ENCODE peak calls at places on chromosome 1, in eight cellular contexts. One of them, this sample, is unnamed.

GRCh38 chr1:97385536-97385935 is 535.3 kb downstream of the DPYD start:
- DNase-seq in NCI-H1694 treated with DMSO at 0.1 percent for 48 hours: no peak
- DNase-seq in cardiac septum: no peak
- DNase-seq in substantia nigra: no peak
- DNase-seq in stimulated activated CD8-positive, alpha-beta memory T cell treated with anti-CD3 and anti-CD28 coated beads, Interleukin-4, amount 100 ng/mL, for 1 hour: no peak
- DNase-seq in naive B cell: no peak
- DNase-seq in T-helper 2 cell: no peak
- DNase-seq in NAMALWA: no peak
- DNase-seq in this sample: no peak

GRCh38 chr1:205709059-205709398 is 28.7 kb upstream of the SLC45A3 start:
- DNase-seq in NCI-H1694 treated with DMSO at 0.1 percent for 48 hours: no peak
- DNase-seq in cardiac septum: no peak
- DNase-seq in substantia nigra: no peak
- DNase-seq in stimulated activated CD8-positive, alpha-beta memory T cell treated with anti-CD3 and anti-CD28 coated beads, Interleukin-4, amount 100 ng/mL, for 1 hour: no peak
- DNase-seq in naive B cell: no peak
- DNase-seq in T-helper 2 cell: no peak
- DNase-seq in NAMALWA: no peak
- DNase-seq in this sample: no peak

GRCh38 chr1:7292714-7293419 is 478.2 kb upstream of the VAMP3 start:
- DNase-seq in NCI-H1694 treated with DMSO at 0.1 percent for 48 hours: no peak
- DNase-seq in cardiac septum: no peak
- DNase-seq in substantia nigra: no peak
- DNase-seq in stimulated activated CD8-positive, alpha-beta memory T cell treated with anti-CD3 and anti-CD28 coated beads, Interleukin-4, amount 100 ng/mL, for 1 hour: no peak
- DNase-seq in naive B cell: no peak
- DNase-seq in T-helper 2 cell: no peak
- DNase-seq in NAMALWA: no peak
- DNase-seq in this sample: no peak

GRCh38 chr1:107782192-107782845 is 182.7 kb downstream of the VAV3 start:
- DNase-seq in NCI-H1694 treated with DMSO at 0.1 percent for 48 hours: peak; percentile 73
- DNase-seq in cardiac septum: no peak
- DNase-seq in substantia nigra: no peak
- DNase-seq in stimulated activated CD8-positive, alpha-beta memory T cell treated with anti-CD3 and anti-CD28 coated beads, Interleukin-4, amount 100 ng/mL, for 1 hour: no peak
- DNase-seq in naive B cell: peak; percentile 65
- DNase-seq in T-helper 2 cell: no peak
- DNase-seq in NAMALWA: peak; percentile 75
- DNase-seq in this sample: no peak

GRCh38 chr1:92480813-92481597 is 5.7 kb downstream of the GFI1 start:
- DNase-seq in NCI-H1694 treated with DMSO at 0.1 percent for 48 hours: no peak
- DNase-seq in cardiac septum: no peak
- DNase-seq in substantia nigra: no peak
- DNase-seq in stimulated activated CD8-positive, alpha-beta memory T cell treated with anti-CD3 and anti-CD28 coated beads, Interleukin-4, amount 100 ng/mL, for 1 hour: no peak
- DNase-seq in naive B cell: no peak
- DNase-seq in T-helper 2 cell: no peak
- DNase-seq in NAMALWA: no peak
- DNase-seq in this sample: no peak

GRCh38 chr1:89259283-89259971 is 13.2 kb downstream of the GBP5 start:
- DNase-seq in NCI-H1694 treated with DMSO at 0.1 percent for 48 hours: no peak
- DNase-seq in cardiac septum: no peak
- DNase-seq in substantia nigra: no peak
- DNase-seq in stimulated activated CD8-positive, alpha-beta memory T cell treated with anti-CD3 and anti-CD28 coated beads, Interleukin-4, amount 100 ng/mL, for 1 hour: no peak
- DNase-seq in naive B cell: no peak
- DNase-seq in T-helper 2 cell: no peak
- DNase-seq in NAMALWA: no peak
- DNase-seq in this sample: no peak

GRCh38 chr1:202220733-202221132 is 27.1 kb downstream of the LGR6 start:
- DNase-seq in NCI-H1694 treated with DMSO at 0.1 percent for 48 hours: no peak
- DNase-seq in cardiac septum: no peak
- DNase-seq in substantia nigra: no peak
- DNase-seq in stimulated activated CD8-positive, alpha-beta memory T cell treated with anti-CD3 and anti-CD28 coated beads, Interleukin-4, amount 100 ng/mL, for 1 hour: no peak
- DNase-seq in naive B cell: no peak
- DNase-seq in T-helper 2 cell: no peak
- DNase-seq in NAMALWA: no peak
- DNase-seq in this sample: no peak

GRCh38 chr1:26321315-26322041 is 3.7 kb downstream of the CD52 start:
- DNase-seq in NCI-H1694 treated with DMSO at 0.1 percent for 48 hours: peak; percentile 70
- DNase-seq in cardiac septum: peak; percentile 96
- DNase-seq in substantia nigra: peak; percentile 62
- DNase-seq in stimulated activated CD8-positive, alpha-beta memory T cell treated with anti-CD3 and anti-CD28 coated beads, Interleukin-4, amount 100 ng/mL, for 1 hour: peak; percentile 96
- DNase-seq in naive B cell: peak; percentile 88
- DNase-seq in T-helper 2 cell: peak; percentile 89
- DNase-seq in NAMALWA: peak; percentile 94
- DNase-seq in this sample: peak; percentile 85

GRCh38 chr1:8097077-8097799 is 71.1 kb upstream of the ERRFI1 start:
- DNase-seq in NCI-H1694 treated with DMSO at 0.1 percent for 48 hours: no peak
- DNase-seq in cardiac septum: no peak
- DNase-seq in substantia nigra: no peak
- DNase-seq in stimulated activated CD8-positive, alpha-beta memory T cell treated with anti-CD3 and anti-CD28 coated beads, Interleukin-4, amount 100 ng/mL, for 1 hour: no peak
- DNase-seq in naive B cell: no peak
- DNase-seq in T-helper 2 cell: no peak
- DNase-seq in NAMALWA: peak; percentile 57
- DNase-seq in this sample: no peak

GRCh38 chr1:225481738-225482137 is 53.9 kb upstream of the LBR start:
- DNase-seq in NCI-H1694 treated with DMSO at 0.1 percent for 48 hours: no peak
- DNase-seq in cardiac septum: no peak
- DNase-seq in substantia nigra: no peak
- DNase-seq in stimulated activated CD8-positive, alpha-beta memory T cell treated with anti-CD3 and anti-CD28 coated beads, Interleukin-4, amount 100 ng/mL, for 1 hour: no peak
- DNase-seq in naive B cell: no peak
- DNase-seq in T-helper 2 cell: no peak
- DNase-seq in NAMALWA: peak; percentile 24
- DNase-seq in this sample: no peak

This sample was measured in germinal center.